ENCODE peak calls at places on chromosomes 6 and 20, in eight cellular contexts. B, O, C, S, H, Y, U and P are unnamed samples.

GRCh38 chr6:51983564-51983963 is 103.8 kb downstream of the PKHD1 start:
- DNase-seq in B (no peak), C (no peak), S (no peak), H (no peak), U (no peak), O (no peak), Y (no peak), P (no peak)

GRCh38 chr6:52284131-52284459 is 447 bp downstream of the MCM3 start:
- DNase-seq in Y (peak), U (no peak), O (no peak), H (peak), C (no peak), S (no peak), B (no peak), P (peak)

GRCh38 chr20:62739067-62739466 is 30.4 kb downstream of the NTSR1 start:
- DNase-seq in H (no peak), S (no peak), B (no peak), Y (no peak), U (no peak), O (no peak), C (no peak), P (no peak)

GRCh38 chr20:43404880-43405279 is 52.8 kb upstream of the SRSF6 start:
- DNase-seq in Y (no peak), H (no peak), O (no peak), U (no peak), B (no peak), S (peak), C (no peak), P (peak)

GRCh38 chr6:170022291-170022722 is 268.6 kb downstream of the DLL1 start:
- DNase-seq in O (no peak), H (no peak), B (no peak), S (no peak), Y (no peak), C (no peak), U (no peak), P (no peak)

GRCh38 chr6:93721386-93722048 is 302.2 kb upstream of the EPHA7 start:
- DNase-seq in B (no peak), O (peak), Y (no peak), S (no peak), C (no peak), H (peak), U (peak), P (no peak)

GRCh38 chr6:37168809-37169457 is 1.0 kb upstream of the PIM1 start:
- DNase-seq in H (no peak), Y (no peak), O (no peak), B (no peak), S (peak), U (peak), C (peak), P (peak)

GRCh38 chr6:6004147-6004995 is 2.4 kb downstream of the NRN1 start:
- DNase-seq in O (no peak), S (peak), U (no peak), B (no peak), Y (no peak), C (no peak), H (no peak), P (peak)

GRCh38 chr6:107361568-107362270 is 97.6 kb downstream of the PDSS2 start:
- DNase-seq in C (no peak), H (no peak), Y (no peak), U (no peak), B (peak), O (peak), S (no peak), P (no peak)